ENCODE peak calls at places on chromosomes 4 and X, in eight cellular contexts. One of them, this sample, is unnamed.

GRCh38 chrX:638482-639131 is 8.0 kb downstream of the SHOX start:
- DNase-seq in activated T-cell treated with anti-CD3 and anti-CD28 coated beads for 24 hours: no peak
- DNase-seq in Kasumi-1: no peak
- DNase-seq in Daoy: no peak
- DNase-seq in iPS-NIHi11: peak
- DNase-seq in HEK293T: no peak
- DNase-seq in NCI-H2171 treated with DMSO at 0.1 percent for 48 hours: no peak
- DNase-seq in heart left ventricle: no peak
- DNase-seq in this sample: no peak

GRCh38 chr4:84032372-84032771 is 466.7 kb downstream of the NKX6-1 start:
- DNase-seq in activated T-cell treated with anti-CD3 and anti-CD28 coated beads for 24 hours: no peak
- DNase-seq in Kasumi-1: no peak
- DNase-seq in Daoy: no peak
- DNase-seq in iPS-NIHi11: no peak
- DNase-seq in HEK293T: no peak
- DNase-seq in NCI-H2171 treated with DMSO at 0.1 percent for 48 hours: peak
- DNase-seq in heart left ventricle: no peak
- DNase-seq in this sample: no peak

GRCh38 chr4:67871867-67872266 is 11.9 kb downstream of the TMPRSS11D start:
- DNase-seq in activated T-cell treated with anti-CD3 and anti-CD28 coated beads for 24 hours: no peak
- DNase-seq in Kasumi-1: peak
- DNase-seq in Daoy: no peak
- DNase-seq in iPS-NIHi11: peak
- DNase-seq in HEK293T: peak
- DNase-seq in NCI-H2171 treated with DMSO at 0.1 percent for 48 hours: no peak
- DNase-seq in heart left ventricle: no peak
- DNase-seq in this sample: peak

GRCh38 chr4:93749351-93749761 is 79.2 kb upstream of the ATOH1 start:
- DNase-seq in activated T-cell treated with anti-CD3 and anti-CD28 coated beads for 24 hours: no peak
- DNase-seq in Kasumi-1: no peak
- DNase-seq in Daoy: no peak
- DNase-seq in iPS-NIHi11: no peak
- DNase-seq in HEK293T: no peak
- DNase-seq in NCI-H2171 treated with DMSO at 0.1 percent for 48 hours: no peak
- DNase-seq in heart left ventricle: no peak
- DNase-seq in this sample: no peak

GRCh38 chr4:37837446-37837845 is 11.0 kb downstream of the PGM2 start:
- DNase-seq in activated T-cell treated with anti-CD3 and anti-CD28 coated beads for 24 hours: no peak
- DNase-seq in Kasumi-1: peak
- DNase-seq in Daoy: peak
- DNase-seq in iPS-NIHi11: no peak
- DNase-seq in HEK293T: no peak
- DNase-seq in NCI-H2171 treated with DMSO at 0.1 percent for 48 hours: no peak
- DNase-seq in heart left ventricle: no peak
- DNase-seq in this sample: no peak

GRCh38 chr4:72997409-72997808 is 72.1 kb downstream of the COX18 start:
- DNase-seq in activated T-cell treated with anti-CD3 and anti-CD28 coated beads for 24 hours: no peak
- DNase-seq in Kasumi-1: no peak
- DNase-seq in Daoy: peak
- DNase-seq in iPS-NIHi11: no peak
- DNase-seq in HEK293T: no peak
- DNase-seq in NCI-H2171 treated with DMSO at 0.1 percent for 48 hours: no peak
- DNase-seq in heart left ventricle: no peak
- DNase-seq in this sample: no peak

GRCh38 chr4:48375651-48376291 is 34.4 kb downstream of the SLAIN2 start:
- DNase-seq in activated T-cell treated with anti-CD3 and anti-CD28 coated beads for 24 hours: no peak
- DNase-seq in Kasumi-1: no peak
- DNase-seq in Daoy: peak
- DNase-seq in iPS-NIHi11: no peak
- DNase-seq in HEK293T: peak
- DNase-seq in NCI-H2171 treated with DMSO at 0.1 percent for 48 hours: no peak
- DNase-seq in heart left ventricle: no peak
- DNase-seq in this sample: no peak

GRCh38 chr4:175369087-175369486 is 443.0 kb downstream of the GPM6A start:
- DNase-seq in activated T-cell treated with anti-CD3 and anti-CD28 coated beads for 24 hours: no peak
- DNase-seq in Kasumi-1: no peak
- DNase-seq in Daoy: peak
- DNase-seq in iPS-NIHi11: no peak
- DNase-seq in HEK293T: no peak
- DNase-seq in NCI-H2171 treated with DMSO at 0.1 percent for 48 hours: no peak
- DNase-seq in heart left ventricle: no peak
- DNase-seq in this sample: no peak

GRCh38 chr4:69156913-69157312 is 57.6 kb downstream of the UGT2B11 start:
- DNase-seq in activated T-cell treated with anti-CD3 and anti-CD28 coated beads for 24 hours: no peak
- DNase-seq in Kasumi-1: peak
- DNase-seq in Daoy: no peak
- DNase-seq in iPS-NIHi11: peak
- DNase-seq in HEK293T: peak
- DNase-seq in NCI-H2171 treated with DMSO at 0.1 percent for 48 hours: no peak
- DNase-seq in heart left ventricle: no peak
- DNase-seq in this sample: no peak

GRCh38 chrX:13571136-13571535 is 1.7 kb downstream of the EGFL6 start:
- DNase-seq in activated T-cell treated with anti-CD3 and anti-CD28 coated beads for 24 hours: no peak
- DNase-seq in Kasumi-1: no peak
- DNase-seq in Daoy: no peak
- DNase-seq in iPS-NIHi11: no peak
- DNase-seq in HEK293T: no peak
- DNase-seq in NCI-H2171 treated with DMSO at 0.1 percent for 48 hours: no peak
- DNase-seq in heart left ventricle: no peak
- DNase-seq in this sample: no peak

GRCh38 chr4:174217273-174218126 is 66.0 kb downstream of the FBXO8 start:
- DNase-seq in activated T-cell treated with anti-CD3 and anti-CD28 coated beads for 24 hours: no peak
- DNase-seq in Kasumi-1: no peak
- DNase-seq in Daoy: peak
- DNase-seq in iPS-NIHi11: peak
- DNase-seq in HEK293T: peak
- DNase-seq in NCI-H2171 treated with DMSO at 0.1 percent for 48 hours: no peak
- DNase-seq in heart left ventricle: peak
- DNase-seq in this sample: no peak

GRCh38 chrX:39854772-39855747 is 242.7 kb downstream of the BCOR start:
- DNase-seq in activated T-cell treated with anti-CD3 and anti-CD28 coated beads for 24 hours: peak
- DNase-seq in Kasumi-1: peak
- DNase-seq in Daoy: no peak
- DNase-seq in iPS-NIHi11: no peak
- DNase-seq in HEK293T: no peak
- DNase-seq in NCI-H2171 treated with DMSO at 0.1 percent for 48 hours: peak
- DNase-seq in heart left ventricle: no peak
- DNase-seq in this sample: no peak

GRCh38 chr4:41146196-41146595 is 68.1 kb downstream of the APBB2 start:
- DNase-seq in activated T-cell treated with anti-CD3 and anti-CD28 coated beads for 24 hours: no peak
- DNase-seq in Kasumi-1: no peak
- DNase-seq in Daoy: peak
- DNase-seq in iPS-NIHi11: no peak
- DNase-seq in HEK293T: no peak
- DNase-seq in NCI-H2171 treated with DMSO at 0.1 percent for 48 hours: no peak
- DNase-seq in heart left ventricle: no peak
- DNase-seq in this sample: no peak

GRCh38 chr4:149891381-149891780 is 75.7 kb upstream of the IQCM start:
- DNase-seq in activated T-cell treated with anti-CD3 and anti-CD28 coated beads for 24 hours: no peak
- DNase-seq in Kasumi-1: no peak
- DNase-seq in Daoy: no peak
- DNase-seq in iPS-NIHi11: no peak
- DNase-seq in HEK293T: no peak
- DNase-seq in NCI-H2171 treated with DMSO at 0.1 percent for 48 hours: no peak
- DNase-seq in heart left ventricle: no peak
- DNase-seq in this sample: no peak

GRCh38 chrX:46477435-46477834 is 67.8 kb downstream of the ZNF674 start:
- DNase-seq in activated T-cell treated with anti-CD3 and anti-CD28 coated beads for 24 hours: no peak
- DNase-seq in Kasumi-1: no peak
- DNase-seq in Daoy: no peak
- DNase-seq in iPS-NIHi11: no peak
- DNase-seq in HEK293T: no peak
- DNase-seq in NCI-H2171 treated with DMSO at 0.1 percent for 48 hours: no peak
- DNase-seq in heart left ventricle: no peak
- DNase-seq in this sample: no peak

GRCh38 chrX:101749436-101749835 is 89.8 kb upstream of the ARMCX2 start:
- DNase-seq in activated T-cell treated with anti-CD3 and anti-CD28 coated beads for 24 hours: no peak
- DNase-seq in Kasumi-1: no peak
- DNase-seq in Daoy: no peak
- DNase-seq in iPS-NIHi11: no peak
- DNase-seq in HEK293T: no peak
- DNase-seq in NCI-H2171 treated with DMSO at 0.1 percent for 48 hours: no peak
- DNase-seq in heart left ventricle: no peak
- DNase-seq in this sample: no peak

GRCh38 chr4:55947254-55947882 is 1.4 kb upstream of the CEP135 start:
- DNase-seq in activated T-cell treated with anti-CD3 and anti-CD28 coated beads for 24 hours: no peak
- DNase-seq in Kasumi-1: peak
- DNase-seq in Daoy: peak
- DNase-seq in iPS-NIHi11: no peak
- DNase-seq in HEK293T: no peak
- DNase-seq in NCI-H2171 treated with DMSO at 0.1 percent for 48 hours: no peak
- DNase-seq in heart left ventricle: no peak
- DNase-seq in this sample: no peak

GRCh38 chrX:37860731-37861130 is 13.4 kb upstream of the DYNLT3 start:
- DNase-seq in activated T-cell treated with anti-CD3 and anti-CD28 coated beads for 24 hours: no peak
- DNase-seq in Kasumi-1: no peak
- DNase-seq in Daoy: no peak
- DNase-seq in iPS-NIHi11: no peak
- DNase-seq in HEK293T: no peak
- DNase-seq in NCI-H2171 treated with DMSO at 0.1 percent for 48 hours: no peak
- DNase-seq in heart left ventricle: no peak
- DNase-seq in this sample: no peak

GRCh38 chr4:86481429-86481828 is 112.7 kb upstream of the PTPN13 start:
- DNase-seq in activated T-cell treated with anti-CD3 and anti-CD28 coated beads for 24 hours: no peak
- DNase-seq in Kasumi-1: no peak
- DNase-seq in Daoy: no peak
- DNase-seq in iPS-NIHi11: no peak
- DNase-seq in HEK293T: no peak
- DNase-seq in NCI-H2171 treated with DMSO at 0.1 percent for 48 hours: no peak
- DNase-seq in heart left ventricle: no peak
- DNase-seq in this sample: peak

GRCh38 chr4:21664355-21664754 is 284.2 kb downstream of the KCNIP4 start:
- DNase-seq in activated T-cell treated with anti-CD3 and anti-CD28 coated beads for 24 hours: no peak
- DNase-seq in Kasumi-1: no peak
- DNase-seq in Daoy: no peak
- DNase-seq in iPS-NIHi11: no peak
- DNase-seq in HEK293T: no peak
- DNase-seq in NCI-H2171 treated with DMSO at 0.1 percent for 48 hours: no peak
- DNase-seq in heart left ventricle: no peak
- DNase-seq in this sample: no peak

GRCh38 chrX:133645251-133645650 is 230.0 kb upstream of the GPC4 start:
- DNase-seq in activated T-cell treated with anti-CD3 and anti-CD28 coated beads for 24 hours: no peak
- DNase-seq in Kasumi-1: no peak
- DNase-seq in Daoy: no peak
- DNase-seq in iPS-NIHi11: no peak
- DNase-seq in HEK293T: no peak
- DNase-seq in NCI-H2171 treated with DMSO at 0.1 percent for 48 hours: no peak
- DNase-seq in heart left ventricle: no peak
- DNase-seq in this sample: no peak

GRCh38 chr4:72275381-72275780 is 243.6 kb downstream of the NPFFR2 start:
- DNase-seq in activated T-cell treated with anti-CD3 and anti-CD28 coated beads for 24 hours: no peak
- DNase-seq in Kasumi-1: no peak
- DNase-seq in Daoy: no peak
- DNase-seq in iPS-NIHi11: no peak
- DNase-seq in HEK293T: no peak
- DNase-seq in NCI-H2171 treated with DMSO at 0.1 percent for 48 hours: no peak
- DNase-seq in heart left ventricle: no peak
- DNase-seq in this sample: no peak

GRCh38 chrX:7444967-7445366 is 297.0 kb upstream of the PUDP start:
- DNase-seq in activated T-cell treated with anti-CD3 and anti-CD28 coated beads for 24 hours: no peak
- DNase-seq in Kasumi-1: no peak
- DNase-seq in Daoy: no peak
- DNase-seq in iPS-NIHi11: no peak
- DNase-seq in HEK293T: no peak
- DNase-seq in NCI-H2171 treated with DMSO at 0.1 percent for 48 hours: no peak
- DNase-seq in heart left ventricle: no peak
- DNase-seq in this sample: no peak

GRCh38 chr4:169208516-169208915 is 62.2 kb downstream of the SH3RF1 start:
- DNase-seq in activated T-cell treated with anti-CD3 and anti-CD28 coated beads for 24 hours: no peak
- DNase-seq in Kasumi-1: no peak
- DNase-seq in Daoy: no peak
- DNase-seq in iPS-NIHi11: no peak
- DNase-seq in HEK293T: no peak
- DNase-seq in NCI-H2171 treated with DMSO at 0.1 percent for 48 hours: no peak
- DNase-seq in heart left ventricle: no peak
- DNase-seq in this sample: no peak

This sample was measured in NCI-H2227 treated with DMSO at 0.1 percent for 48 hours.